ENCODE peak calls at places on chromosomes 6 and 20, in five cellular contexts. N, V, F, P and W are unnamed samples.

GRCh38 chr6:111441678-111442243 is 41.3 kb downstream of the REV3L start:
- DNase-seq in N (no peak), V (no peak), F (no peak), P (no peak), W (no peak)

GRCh38 chr6:18416341-18416679 is 29.2 kb downstream of the RNF144B start:
- DNase-seq in N (no peak), V (no peak), F (no peak), P (no peak), W (no peak)

GRCh38 chr6:159943101-159943632 is 25.7 kb upstream of the IGF2R start:
- DNase-seq in N (peak), V (no peak), F (no peak), P (no peak), W (no peak)

GRCh38 chr6:156556830-156557229 is 220.3 kb upstream of the ARID1B start:
- DNase-seq in N (no peak), V (no peak), F (no peak), P (no peak), W (no peak)

GRCh38 chr20:32479697-32480140 is 105.4 kb downstream of the NOL4L start:
- DNase-seq in N (no peak), V (no peak), F (no peak), P (no peak), W (no peak)

GRCh38 chr6:8219352-8219943 is 117.1 kb upstream of the EEF1E1 start:
- DNase-seq in N (peak), V (peak), F (peak), P (no peak), W (peak)

GRCh38 chr6:141667580-141668309 is 465.0 kb upstream of the GJE1 start:
- DNase-seq in N (peak), V (no peak), F (no peak), P (no peak), W (no peak)

GRCh38 chr20:13649548-13649947 is 10.8 kb upstream of the TASP1 start:
- DNase-seq in N (no peak), V (no peak), F (no peak), P (no peak), W (no peak)

GRCh38 chr6:56570434-56571359 is 72.0 kb downstream of the DST start:
- DNase-seq in N (peak), V (no peak), F (peak), P (no peak), W (peak)

GRCh38 chr6:16602035-16602434 is 159.2 kb downstream of the ATXN1 start:
- DNase-seq in N (no peak), V (no peak), F (peak), P (no peak), W (peak)

GRCh38 chr6:161216616-161217205 is 57.1 kb downstream of the AGPAT4 start:
- DNase-seq in N (no peak), V (no peak), F (no peak), P (no peak), W (no peak)

GRCh38 chr6:161217631-161218030 is 56.2 kb downstream of the AGPAT4 start:
- DNase-seq in N (no peak), V (no peak), F (no peak), P (no peak), W (no peak)

GRCh38 chr6:161215876-161216615 is 57.8 kb downstream of the AGPAT4 start:
- DNase-seq in N (peak), V (no peak), F (no peak), P (no peak), W (no peak)

GRCh38 chr6:161219336-161220079 is 54.4 kb downstream of the AGPAT4 start:
- DNase-seq in N (no peak), V (no peak), F (no peak), P (no peak), W (no peak)

GRCh38 chr6:161218222-161218621 is 55.6 kb downstream of the AGPAT4 start:
- DNase-seq in N (peak), V (no peak), F (no peak), P (no peak), W (no peak)
- TF ChIP-seq CTCF in N (peak), V (no peak), F (no peak), P (no peak), W (no peak)

DNA sequence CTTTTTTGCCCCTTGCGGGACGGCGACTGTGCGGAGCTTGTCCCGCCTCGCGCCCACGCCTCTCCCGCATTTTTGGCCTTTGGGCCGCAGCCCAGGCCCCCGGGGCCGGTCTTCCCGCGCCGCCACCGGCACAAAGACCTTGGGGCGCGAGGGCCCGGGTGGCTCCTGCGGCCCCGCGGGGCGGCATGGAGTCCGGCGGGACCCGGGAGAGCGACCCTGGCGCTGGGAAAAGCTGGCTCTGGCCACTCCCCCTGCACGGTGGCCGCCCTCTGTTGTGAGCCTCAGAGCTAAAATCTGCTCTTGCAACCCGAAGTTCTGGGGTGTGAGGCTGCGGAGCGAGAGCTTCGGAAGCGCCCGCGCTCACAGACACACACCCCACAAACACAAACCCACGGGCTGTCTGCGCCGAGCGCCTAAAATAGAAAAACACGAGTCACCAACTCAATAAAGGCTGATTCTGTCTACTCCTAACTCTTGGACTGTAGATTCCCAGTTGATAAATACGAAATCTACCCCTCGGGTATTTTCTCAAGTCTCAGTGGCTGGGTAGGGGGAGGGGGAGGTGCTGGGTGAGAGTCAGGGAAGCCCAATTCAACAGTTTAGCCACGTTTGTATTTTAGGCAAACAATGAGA is 496 bp upstream of the BEND3 start:
- DNase-seq in N (peak), V (peak), F (peak), P (peak), W (peak)
- TF ChIP-seq CTCF in N (no peak), V (no peak), F (no peak), P (no peak), W (no peak)

DNA sequence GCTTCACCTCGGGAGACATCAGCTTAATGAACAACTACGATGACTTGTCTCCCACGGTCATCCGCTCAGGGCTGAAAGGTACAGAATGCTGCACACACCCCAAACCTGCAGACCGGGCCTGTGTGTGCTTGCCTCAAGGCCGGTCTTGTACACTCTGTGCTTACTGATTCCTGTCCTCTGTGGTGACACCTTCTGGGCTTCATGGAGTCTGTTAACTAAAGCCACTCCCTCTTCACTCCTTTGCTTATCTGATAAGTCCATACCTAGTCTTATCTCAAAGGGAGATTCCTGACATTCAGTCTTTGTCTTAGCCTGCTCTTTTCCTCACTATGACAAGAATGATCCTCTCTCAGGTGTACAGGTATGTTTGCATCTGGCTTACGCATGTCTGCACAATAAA is 107.7 kb upstream of the TMEM181 start:
- DNase-seq in N (no peak), V (no peak), F (no peak), P (no peak), W (no peak)
- TF ChIP-seq CTCF in N (no peak), V (no peak), F (no peak), P (no peak), W (no peak)

GRCh38 chr6:43207286-43207685 is 22.0 kb downstream of the DNPH1 start:
- DNase-seq in N (no peak), V (no peak), F (no peak), P (no peak), W (no peak)

GRCh38 chr6:43213431-43213830 is 15.8 kb downstream of the DNPH1 start:
- DNase-seq in N (no peak), V (no peak), F (no peak), P (no peak), W (no peak)

GRCh38 chr6:43215066-43215465 is 14.2 kb downstream of the DNPH1 start:
- DNase-seq in N (no peak), V (no peak), F (no peak), P (no peak), W (no peak)

GRCh38 chr6:43216200-43216599 is 13.1 kb downstream of the DNPH1 start:
- DNase-seq in N (no peak), V (no peak), F (no peak), P (no peak), W (no peak)

DNA sequence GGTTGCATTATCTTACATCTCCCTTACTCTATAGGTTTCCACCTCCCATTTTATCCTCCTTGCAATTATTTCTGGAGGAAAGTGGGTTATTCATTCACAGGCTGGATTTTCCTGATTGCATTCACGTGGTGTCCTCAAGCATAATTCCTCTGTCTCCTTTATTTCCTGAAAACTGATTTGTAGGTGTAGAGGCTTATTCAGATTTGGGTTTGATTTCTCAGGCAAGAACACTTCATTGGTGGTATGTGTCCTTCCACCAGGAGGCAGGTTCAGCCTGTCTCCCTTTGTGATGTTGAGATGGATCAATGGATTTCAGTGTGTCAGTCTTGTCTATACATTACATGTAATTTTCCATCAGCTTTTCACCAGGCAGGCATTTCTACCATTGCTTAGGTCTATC is 17.3 kb downstream of the DNPH1 start:
- DNase-seq in N (no peak), V (no peak), F (no peak), P (no peak), W (no peak)
- TF ChIP-seq CTCF in N (peak), V (no peak), F (no peak), P (no peak), W (no peak)

GRCh38 chr6:39731565-39731964 is 6.4 kb upstream of the KIF6 start:
- DNase-seq in N (peak), V (no peak), F (no peak), P (no peak), W (no peak)
- TF ChIP-seq CTCF in N (peak), V (no peak), F (no peak), P (no peak), W (no peak)

GRCh38 chr20:6120491-6120988 is 2.3 kb downstream of the FERMT1 start:
- DNase-seq in N (no peak), V (no peak), F (no peak), P (no peak), W (no peak)

GRCh38 chr20:6122111-6122872 is 538 bp downstream of the FERMT1 start:
- DNase-seq in N (peak), V (no peak), F (no peak), P (peak), W (no peak)

GRCh38 chr20:6121504-6121903 is 1.3 kb downstream of the FERMT1 start:
- DNase-seq in N (no peak), V (no peak), F (no peak), P (no peak), W (no peak)

GRCh38 chr20:6123650-6124014 is 802 bp upstream of the FERMT1 start:
- DNase-seq in N (no peak), V (no peak), F (no peak), P (no peak), W (no peak)

DNA sequence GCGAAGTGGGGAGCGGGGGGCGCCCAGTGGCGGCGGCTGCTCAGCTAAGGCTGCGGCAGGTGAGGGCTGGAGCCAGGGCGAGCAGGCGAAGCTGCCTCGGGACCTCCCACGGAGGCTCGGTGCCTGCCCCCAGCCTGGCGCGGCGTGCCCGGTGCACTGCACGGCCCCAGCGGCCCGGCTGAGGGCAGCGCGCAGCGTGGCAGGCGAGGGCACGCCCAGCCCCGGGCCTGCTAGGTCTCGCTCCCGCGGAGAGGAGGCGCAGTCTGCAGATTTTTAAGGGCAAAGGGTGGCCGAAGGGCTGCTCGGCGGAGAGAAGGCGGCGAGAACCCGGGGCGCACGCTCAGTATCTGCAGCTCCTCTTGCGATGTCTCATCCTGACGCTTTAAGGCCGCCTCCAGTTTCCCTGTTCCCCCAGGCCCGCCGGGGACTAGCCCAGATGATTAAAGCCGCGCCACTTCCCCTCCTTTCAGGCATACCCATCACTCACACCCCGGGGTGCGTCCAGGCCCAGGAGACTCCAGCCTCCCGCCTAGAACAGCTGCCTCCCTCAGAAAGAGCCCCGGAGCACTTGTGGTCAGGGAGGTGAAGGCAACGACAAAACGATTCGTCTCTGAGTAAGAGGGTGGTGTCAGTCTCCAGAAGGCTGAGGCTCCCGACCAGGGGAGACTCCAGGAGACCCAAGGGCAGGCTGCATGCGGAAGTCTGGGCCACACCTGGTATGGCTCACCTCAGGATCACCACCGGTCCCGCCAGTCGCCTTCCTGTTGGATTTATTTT is at the start of gene FERMT1:
- DNase-seq in N (peak), V (no peak), F (peak), P (peak), W (peak)
- TF ChIP-seq CTCF in N (no peak), V (no peak), F (no peak), P (peak), W (no peak)